ENCODE peak calls at places on chromosomes 11 and 22, in four cellular contexts. Q, S, R and C are unnamed samples.

GRCh38 chr22:36236338-36237319 is 2.7 kb downstream of the APOL2 start:
- DNase-seq in S (no peak), R (no peak), Q (no peak), C (no peak)

GRCh38 chr11:30585067-30585891 is 874 bp downstream of the MPPED2 start:
- DNase-seq in Q (no peak), R (no peak), S (no peak), C (peak; percentile 79)

GRCh38 chr11:5251746-5252145 is 2.1 kb upstream of the HBG1 start:
- DNase-seq in Q (no peak), S (no peak), R (no peak), C (no peak)

GRCh38 chr11:8090756-8091155 is 9.7 kb downstream of the TUB start:
- DNase-seq in R (peak; percentile 46), Q (peak; percentile 8), S (peak; percentile 20), C (peak; percentile 79)

GRCh38 chr22:21945453-21946261 is 7.0 kb downstream of the PPM1F start:
- DNase-seq in Q (no peak), S (no peak), R (no peak), C (no peak)

GRCh38 chr11:124882339-124883071 is 15.2 kb downstream of the ROBO4 start:
- DNase-seq in S (peak; percentile 89), Q (no peak), R (no peak), C (no peak)

GRCh38 chr22:42841444-42841843 is 15.6 kb downstream of the ARFGAP3 start:
- DNase-seq in Q (no peak), S (no peak), R (no peak), C (no peak)

GRCh38 chr11:66721939-66722338 is 7.1 kb downstream of the SPTBN2 start:
- DNase-seq in S (no peak), R (no peak), Q (no peak), C (no peak)

GRCh38 chr11:117874253-117874909 is 2.1 kb downstream of the FXYD6 start:
- DNase-seq in Q (no peak), S (no peak), R (no peak), C (no peak)

GRCh38 chr22:50105529-50106100 is 15.8 kb downstream of the MOV10L1 start:
- DNase-seq in R (no peak), Q (no peak), S (no peak), C (no peak)
- TF ChIP-seq POLR2AphosphoS5 in R (no peak), Q (no peak), S (no peak), C (no peak)

GRCh38 chr11:75315439-75315805 is 36.0 kb downstream of the ARRB1 start:
- DNase-seq in S (no peak), R (no peak), Q (no peak), C (no peak)

GRCh38 chr11:75317446-75318122 is 33.9 kb downstream of the ARRB1 start:
- DNase-seq in Q (no peak), S (no peak), R (no peak), C (no peak)

GRCh38 chr11:75320046-75320618 is 31.3 kb downstream of the ARRB1 start:
- DNase-seq in S (no peak), R (no peak), Q (no peak), C (no peak)

GRCh38 chr11:75320643-75321042 is 30.8 kb downstream of the ARRB1 start:
- DNase-seq in Q (no peak), R (no peak), S (no peak), C (no peak)

GRCh38 chr11:75319035-75319877 is 32.2 kb downstream of the ARRB1 start:
- DNase-seq in R (no peak), S (no peak), Q (no peak), C (no peak)
- TF ChIP-seq ELF1 in R (no peak), S (no peak), Q (no peak), C (no peak)

GRCh38 chr11:126313826-126314225 is 10.0 kb downstream of the DCPS start:
- DNase-seq in R (no peak), S (no peak), Q (no peak), C (no peak)

GRCh38 chr11:126317681-126318641 is 14.1 kb downstream of the DCPS start:
- DNase-seq in Q (no peak), S (no peak), R (no peak), C (peak; percentile 34)

GRCh38 chr11:126322996-126323395 is 19.1 kb downstream of the DCPS start:
- DNase-seq in S (no peak), Q (no peak), R (no peak), C (no peak)

GRCh38 chr11:126319374-126319740 is 15.5 kb downstream of the DCPS start:
- DNase-seq in S (no peak), R (no peak), Q (no peak), C (no peak)

DNA sequence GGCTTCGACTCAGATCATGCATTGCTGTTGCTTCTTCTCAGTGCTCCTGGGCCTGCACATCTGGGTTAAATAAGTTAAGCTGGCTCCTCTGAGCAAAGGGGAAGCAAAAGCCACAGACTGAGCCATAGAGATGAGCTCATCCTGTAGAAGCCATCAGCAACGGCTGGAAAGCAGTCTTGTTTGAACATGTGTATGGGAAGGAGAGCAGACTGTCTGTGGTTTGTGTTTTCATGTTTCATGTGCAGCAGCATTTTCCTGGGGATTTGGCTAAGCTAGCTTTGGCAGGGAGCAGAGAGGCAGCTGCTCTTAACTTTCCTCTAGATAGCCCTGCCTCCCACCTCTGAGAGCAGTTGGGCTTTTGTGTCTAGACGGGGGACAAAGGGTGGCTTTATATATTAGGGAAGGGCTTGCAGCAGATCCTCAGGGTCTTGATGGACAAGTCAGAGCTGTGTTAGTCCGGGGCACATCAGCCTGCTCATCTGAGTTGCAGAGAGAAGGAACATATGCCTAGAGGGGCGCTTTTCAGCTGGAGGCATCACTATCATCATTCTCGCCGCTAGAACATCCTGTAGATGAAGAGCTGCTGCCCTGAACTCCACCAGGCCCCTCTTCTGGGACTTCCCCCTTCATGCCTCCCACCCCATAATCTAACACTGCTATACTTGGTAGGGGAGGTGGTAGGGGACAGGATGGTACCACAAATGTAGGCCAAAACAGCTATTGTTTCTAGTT is 14.9 kb downstream of the DCPS start:
- DNase-seq in Q (no peak), S (no peak), R (no peak), C (peak; percentile 46)
- TF ChIP-seq POLR2AphosphoS5 in Q (no peak), S (no peak), R (no peak), C (peak; percentile 43)

GRCh38 chr22:20093437-20093836 is 13.4 kb downstream of the DGCR8 start:
- DNase-seq in R (no peak), S (no peak), Q (no peak), C (no peak)
- TF ChIP-seq ELF1 in R (no peak), S (no peak), Q (no peak), C (no peak)

DNA sequence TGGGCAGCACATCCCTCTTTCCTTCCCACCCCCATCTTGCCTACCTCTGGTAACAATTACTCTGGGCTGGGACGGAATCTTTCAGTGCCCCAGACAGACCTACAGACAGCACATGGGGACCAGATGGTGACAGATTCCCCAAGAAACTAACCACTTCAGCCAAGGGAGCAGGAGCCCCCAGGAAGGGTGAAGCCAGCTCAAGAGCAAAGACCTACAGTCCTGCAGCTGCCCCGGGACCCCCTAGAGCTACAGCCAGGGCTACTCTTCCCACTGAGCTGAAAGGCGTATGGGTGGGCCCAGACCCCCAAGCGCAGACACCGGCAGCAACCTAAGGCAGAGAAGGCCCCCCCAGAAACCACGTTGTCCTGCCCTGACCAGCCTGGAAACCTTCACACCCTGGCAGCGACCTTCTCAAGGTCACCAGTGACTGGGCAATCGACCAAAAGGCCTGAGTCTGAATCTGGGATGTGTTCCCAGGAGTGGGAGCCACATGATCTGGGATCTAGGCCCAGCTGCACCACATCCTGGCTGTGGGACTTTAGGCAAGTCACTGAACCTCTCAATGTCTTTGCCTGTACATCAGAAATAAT is 65.8 kb downstream of the LRRC32 start:
- DNase-seq in Q (no peak), S (no peak), R (no peak), C (peak; percentile 55)
- TF ChIP-seq POLR2AphosphoS5 in Q (no peak), S (no peak), R (no peak), C (no peak)

GRCh38 chr11:45147017-45147728 is 734 bp downstream of the PRDM11 start:
- DNase-seq in S (peak; percentile 87), Q (peak; percentile 86), R (peak; percentile 99), C (peak; percentile 98)
- TF ChIP-seq ELF1 in S (no peak), Q (no peak), R (no peak), C (no peak)

GRCh38 chr11:122656631-122657101 is 1.1 kb downstream of the UBASH3B start:
- DNase-seq in S (no peak), R (no peak), Q (no peak), C (no peak)
- TF ChIP-seq POLR2AphosphoS5 in S (no peak), R (no peak), Q (no peak), C (no peak)

GRCh38 chr11:102882389-102883024 is 7.7 kb upstream of the MMP12 start:
- DNase-seq in Q (no peak), R (no peak), S (no peak), C (no peak)
- TF ChIP-seq ELF1 in Q (no peak), R (no peak), S (no peak), C (no peak)